ENCODE peak calls at places on chromosomes 1 and 21, in nine cellular contexts. Q, O, L, J, M, T, F, I and V are unnamed samples.

GRCh38 chr1:229452956-229453801 is 19.3 kb upstream of the ACTA1 start:
- DNase-seq in Q (no peak), O (no peak), L (no peak), J (no peak), M (peak; percentile 49), T (no peak), F (no peak), I (no peak), V (no peak)

GRCh38 chr1:227887697-227888403 is 59.9 kb downstream of the WNT9A start:
- DNase-seq in Q (peak; percentile 25), O (no peak), L (no peak), J (no peak), M (peak; percentile 79), T (peak; percentile 56), F (peak; percentile 75), I (peak; percentile 93), V (peak; percentile 96)

GRCh38 chr1:1100296-1100695 is 15.6 kb downstream of the C1orf159 start:
- DNase-seq in Q (no peak), O (no peak), L (no peak), J (no peak), M (no peak), T (no peak), F (no peak), I (no peak), V (no peak)

GRCh38 chr1:202704601-202705000 is 5.7 kb downstream of the SYT2 start:
- DNase-seq in Q (no peak), O (no peak), L (no peak), J (no peak), M (no peak), T (no peak), F (no peak), I (no peak), V (peak; percentile 36)

GRCh38 chr1:3690282-3691065 is 38.2 kb downstream of the TP73 start:
- DNase-seq in Q (no peak), O (no peak), L (no peak), J (no peak), M (no peak), T (no peak), F (no peak), I (no peak), V (peak; percentile 72)

GRCh38 chr1:202687819-202688218 is 22.4 kb downstream of the SYT2 start:
- DNase-seq in Q (no peak), O (no peak), L (no peak), J (no peak), M (no peak), T (no peak), F (no peak), I (no peak), V (no peak)

GRCh38 chr21:17818158-17819113 is 720 bp downstream of the C21orf91 start:
- DNase-seq in Q (peak; percentile 45), O (peak; percentile 43), L (no peak), J (peak; percentile 54), M (peak; percentile 76), T (no peak), F (peak; percentile 28), I (peak; percentile 68), V (no peak)

GRCh38 chr1:33228935-33229487 is 27.3 kb upstream of the ZNF362 start:
- DNase-seq in Q (no peak), O (no peak), L (peak; percentile 83), J (no peak), M (no peak), T (no peak), F (peak; percentile 60), I (peak; percentile 75), V (no peak)

GRCh38 chr1:112264553-112264952 is 131.5 kb upstream of the CTTNBP2NL start:
- DNase-seq in Q (no peak), O (no peak), L (no peak), J (no peak), M (no peak), T (no peak), F (peak; percentile 19), I (no peak), V (no peak)

GRCh38 chr1:81802601-81803422 is 2.1 kb downstream of the ADGRL2 start:
- DNase-seq in Q (peak; percentile 56), O (no peak), L (no peak), J (no peak), M (peak; percentile 58), T (peak; percentile 85), F (peak; percentile 31), I (peak; percentile 85), V (peak; percentile 65)

GRCh38 chr21:35505067-35505466 is 456.0 kb upstream of the RUNX1 start:
- DNase-seq in Q (no peak), O (no peak), L (no peak), J (no peak), M (peak; percentile 11), T (no peak), F (no peak), I (no peak), V (no peak)

GRCh38 chr1:182803846-182804245 is 14.3 kb downstream of the NPL start:
- DNase-seq in Q (no peak), O (no peak), L (no peak), J (no peak), M (no peak), T (no peak), F (no peak), I (no peak), V (no peak)

GRCh38 chr21:45839274-45839673 is 142.3 kb upstream of the COL6A1 start:
- DNase-seq in Q (no peak), O (no peak), L (no peak), J (no peak), M (no peak), T (no peak), F (no peak), I (no peak), V (no peak)

GRCh38 chr1:56125316-56125715 is 454.0 kb downstream of the PLPP3 start:
- DNase-seq in Q (no peak), O (no peak), L (no peak), J (no peak), M (no peak), T (no peak), F (no peak), I (no peak), V (no peak)

GRCh38 chr1:212827377-212827776 is 20.1 kb downstream of the SPATA45 start:
- DNase-seq in Q (no peak), O (no peak), L (no peak), J (no peak), M (no peak), T (no peak), F (no peak), I (no peak), V (no peak)

GRCh38 chr1:202575906-202576653 is 134.2 kb downstream of the SYT2 start:
- DNase-seq in Q (no peak), O (no peak), L (no peak), J (no peak), M (no peak), T (no peak), F (no peak), I (no peak), V (no peak)

GRCh38 chr1:116666747-116667576 is 571 bp downstream of the IGSF3 start:
- DNase-seq in Q (no peak), O (no peak), L (no peak), J (no peak), M (peak; percentile 62), T (peak; percentile 17), F (no peak), I (no peak), V (peak; percentile 93)

GRCh38 chr1:216064643-216065042 is 358.6 kb downstream of the USH2A start:
- DNase-seq in Q (no peak), O (no peak), L (no peak), J (no peak), M (no peak), T (no peak), F (no peak), I (no peak), V (no peak)

GRCh38 chr1:18646091-18646775 is 15.6 kb downstream of the PAX7 start:
- DNase-seq in Q (no peak), O (no peak), L (no peak), J (no peak), M (no peak), T (no peak), F (no peak), I (no peak), V (no peak)
- H3K27me3 ChIP-seq in Q (peaks cover 16% of the 10 kb centered on the region), O (peaks cover 86% of the 10 kb centered on the region), L (peaks cover 80% of the 10 kb centered on the region), J (peaks cover 25% of the 10 kb centered on the region), M (peaks cover 99% of the 10 kb centered on the region), T (no peaks in the 10 kb centered on the region), F (peaks cover 4% of the 10 kb centered on the region), I (peaks cover 75% of the 10 kb centered on the region), V (peaks cover 95% of the 10 kb centered on the region)

GRCh38 chr1:18716785-18717678 is 86.4 kb downstream of the PAX7 start:
- DNase-seq in Q (no peak), O (no peak), L (no peak), J (no peak), M (peak; percentile 46), T (no peak), F (no peak), I (no peak), V (peak; percentile 89)

GRCh38 chr1:18711561-18712253 is 81.1 kb downstream of the PAX7 start:
- DNase-seq in Q (no peak), O (no peak), L (no peak), J (no peak), M (no peak), T (no peak), F (no peak), I (no peak), V (no peak)

GRCh38 chr1:18716112-18716784 is 85.6 kb downstream of the PAX7 start:
- DNase-seq in Q (no peak), O (no peak), L (no peak), J (no peak), M (no peak), T (no peak), F (no peak), I (no peak), V (no peak)

GRCh38 chr1:18712254-18712605 is 81.6 kb downstream of the PAX7 start:
- DNase-seq in Q (no peak), O (no peak), L (no peak), J (no peak), M (no peak), T (no peak), F (no peak), I (no peak), V (no peak)

GRCh38 chr1:18714404-18715175 is 83.9 kb downstream of the PAX7 start:
- DNase-seq in Q (no peak), O (no peak), L (no peak), J (no peak), M (no peak), T (no peak), F (no peak), I (no peak), V (no peak)
- H3K27me3 ChIP-seq in Q (peaks cover 4% of the 10 kb centered on the region), O (peaks cover 52% of the 10 kb centered on the region), L (peaks cover 22% of the 10 kb centered on the region), J (peaks cover 11% of the 10 kb centered on the region), M (peaks cover 54% of the 10 kb centered on the region), T (no peaks in the 10 kb centered on the region), F (no peaks in the 10 kb centered on the region), I (peaks cover 14% of the 10 kb centered on the region), V (peaks cover 52% of the 10 kb centered on the region)

DNA sequence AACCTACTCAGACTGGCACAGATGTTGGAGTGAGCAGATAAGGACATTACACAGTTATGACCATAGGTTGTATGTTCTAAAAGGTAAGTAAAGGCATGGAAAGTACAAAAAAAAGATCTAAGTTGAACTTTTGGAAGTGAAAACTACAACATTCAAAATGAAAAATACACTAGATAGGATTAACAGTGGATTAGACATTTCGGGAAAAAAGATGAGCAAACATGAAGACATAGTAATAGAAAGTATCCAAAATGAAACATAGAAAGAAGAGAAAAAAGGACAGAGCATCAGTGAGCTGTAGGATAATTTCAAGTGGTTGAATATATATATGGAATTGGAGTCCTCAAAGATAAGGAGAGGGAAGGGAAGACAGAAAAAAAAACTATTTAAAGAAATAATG is 34.0 kb upstream of the CR2 start:
- DNase-seq in Q (no peak), O (no peak), L (no peak), J (no peak), M (no peak), T (no peak), F (no peak), I (no peak), V (no peak)
- H3K27me3 ChIP-seq in Q (no peaks in the 10 kb centered on the region), O (no peaks in the 10 kb centered on the region), L (peaks cover 3% of the 10 kb centered on the region), J (peaks cover 2% of the 10 kb centered on the region), M (no peaks in the 10 kb centered on the region), T (no peaks in the 10 kb centered on the region), F (no peaks in the 10 kb centered on the region), I (no peaks in the 10 kb centered on the region), V (no peaks in the 10 kb centered on the region)

GRCh38 chr1:235468970-235469369 is 35.3 kb downstream of the B3GALNT2 start:
- DNase-seq in Q (no peak), O (no peak), L (peak; percentile 8), J (no peak), M (no peak), T (no peak), F (no peak), I (no peak), V (no peak)
- H3K27me3 ChIP-seq in Q (no peaks in the 10 kb centered on the region), O (no peaks in the 10 kb centered on the region), L (no peaks in the 10 kb centered on the region), J (no peaks in the 10 kb centered on the region), M (no peaks in the 10 kb centered on the region), T (no peaks in the 10 kb centered on the region), F (no peaks in the 10 kb centered on the region), I (no peaks in the 10 kb centered on the region), V (no peaks in the 10 kb centered on the region)